ENCODE peak calls at places on chromosomes 5 and 9, in seven cellular contexts. M, F, R, D, E, Y and W are unnamed samples.

GRCh38 chr9:13816837-13817236 is 497.1 kb downstream of the NFIB start:
- DNase-seq in M (no peak), R (no peak), Y (no peak), D (no peak), E (peak; percentile 11), F (no peak), W (no peak)

GRCh38 chr5:94901071-94901979 is 282.9 kb downstream of the SLF1 start:
- DNase-seq in Y (no peak), F (no peak), R (no peak), D (no peak), M (no peak), E (peak; percentile 72), W (peak; percentile 78)

GRCh38 chr9:76729980-76730737 is 34.1 kb upstream of the PCA3 start:
- DNase-seq in F (no peak), Y (no peak), E (no peak), R (no peak), M (no peak), D (no peak), W (no peak)

GRCh38 chr9:89497181-89497963 is 541 bp downstream of the SEMA4D start:
- DNase-seq in M (peak; percentile 54), E (no peak), D (no peak), F (peak; percentile 59), R (no peak), Y (no peak), W (no peak)

GRCh38 chr5:22649076-22649475 is 204.1 kb downstream of the CDH12 start:
- DNase-seq in E (no peak), M (no peak), D (no peak), F (no peak), R (no peak), Y (no peak), W (no peak)

GRCh38 chr5:6750142-6750840 is 37.1 kb downstream of the TENT4A start:
- DNase-seq in D (no peak), E (no peak), F (no peak), Y (no peak), R (no peak), M (no peak), W (no peak)

GRCh38 chr5:113514263-113514590 is 733 bp downstream of the YTHDC2 start:
- DNase-seq in Y (no peak), M (no peak), R (no peak), D (no peak), F (no peak), E (peak; percentile 61), W (no peak)

GRCh38 chr5:168404366-168404765 is 81.9 kb upstream of the RARS1 start:
- DNase-seq in M (no peak), Y (peak; percentile 70), E (peak; percentile 86), F (no peak), D (no peak), R (no peak), W (peak; percentile 94)

GRCh38 chr9:138101444-138102234 is 224.1 kb downstream of the CACNA1B start:
- DNase-seq in R (no peak), M (peak; percentile 8), Y (no peak), D (no peak), F (no peak), E (no peak), W (no peak)

GRCh38 chr9:71921190-71921814 is 9.9 kb downstream of the C9orf85 start:
- DNase-seq in D (no peak), Y (no peak), E (no peak), M (no peak), F (no peak), R (no peak), W (no peak)
- H3K4me3 ChIP-seq in D (no peak overlapping the region), Y (no peak overlapping the region), E (no peak overlapping the region), M (no peak overlapping the region), F (no peak overlapping the region), R (no peak overlapping the region), W (no peak overlapping the region)

GRCh38 chr9:27422435-27422834 is 101.7 kb upstream of the IFNK start:
- DNase-seq in D (no peak), E (no peak), R (no peak), F (no peak), Y (no peak), M (no peak), W (no peak)
- H3K4me3 ChIP-seq in D (no peak overlapping the region), E (no peak overlapping the region), R (no peak overlapping the region), F (no peak overlapping the region), Y (no peak overlapping the region), M (no peak overlapping the region), W (no peak overlapping the region)

DNA sequence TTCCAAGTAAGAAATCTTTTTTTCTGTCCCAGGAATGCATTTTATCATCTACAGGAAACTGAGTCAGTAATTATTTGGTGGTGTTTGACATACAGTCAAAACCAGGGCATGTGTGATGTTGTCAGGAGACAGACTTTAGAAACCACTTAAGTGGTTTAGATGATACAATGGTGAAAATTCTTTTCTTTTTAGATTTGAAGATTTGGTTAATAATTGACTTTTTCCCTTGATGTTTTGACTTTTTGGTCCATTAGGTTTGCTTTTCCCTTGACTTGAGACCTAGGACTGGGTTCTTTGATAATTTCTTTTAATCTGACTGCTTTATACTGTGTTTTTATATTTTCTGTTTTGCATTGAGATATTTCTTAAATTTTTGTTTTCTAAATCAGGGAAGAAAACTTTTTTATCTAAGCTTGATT is 85.2 kb downstream of the RASGRF2 start:
- DNase-seq in Y (no peak), R (no peak), F (no peak), D (no peak), M (no peak), E (no peak), W (no peak)
- H3K4me3 ChIP-seq in Y (no peak overlapping the region), R (no peak overlapping the region), F (no peak overlapping the region), D (no peak overlapping the region), M (no peak overlapping the region), E (no peak overlapping the region), W (no peak overlapping the region)

DNA sequence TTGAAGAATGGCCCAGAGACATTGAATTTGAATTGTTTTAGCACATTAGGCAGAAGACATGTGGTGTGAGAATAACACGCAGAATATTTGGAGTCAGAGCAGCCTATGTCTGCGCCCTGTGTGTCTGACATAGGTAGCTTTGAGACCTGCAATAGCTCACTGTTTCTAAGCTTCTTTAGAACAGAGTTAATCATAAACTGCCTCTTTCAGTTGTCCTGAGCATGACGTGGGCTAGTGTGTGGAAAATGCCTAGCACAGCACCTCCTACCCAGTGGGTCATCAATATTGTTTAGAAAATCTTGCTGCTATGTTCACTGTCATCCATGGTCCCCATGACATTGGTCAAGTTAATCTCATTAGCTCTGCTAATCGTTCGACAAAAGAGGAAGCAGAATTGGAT is 357.5 kb upstream of the SGCD start:
- DNase-seq in F (no peak), D (no peak), Y (no peak), M (no peak), E (no peak), R (no peak), W (no peak)
- H3K4me3 ChIP-seq in F (no peak overlapping the region), D (no peak overlapping the region), Y (no peak overlapping the region), M (no peak overlapping the region), E (no peak overlapping the region), R (no peak overlapping the region), W (no peak overlapping the region)

GRCh38 chr5:62450259-62450658 is 37.7 kb downstream of the IPO11 start:
- DNase-seq in D (no peak), Y (no peak), F (no peak), E (no peak), M (no peak), R (no peak), W (no peak)
- H3K4me3 ChIP-seq in D (no peak overlapping the region), Y (no peak overlapping the region), F (no peak overlapping the region), E (no peak overlapping the region), M (no peak overlapping the region), R (no peak overlapping the region), W (no peak overlapping the region)

GRCh38 chr9:131238402-131239021 is 37.8 kb downstream of the FAM78A start:
- DNase-seq in D (no peak), R (peak; percentile 69), F (peak; percentile 45), Y (no peak), E (no peak), M (no peak), W (peak; percentile 75)
- H3K4me3 ChIP-seq in D (peak overlapping the region; percentile 2), R (peak overlapping the region; percentile 11), F (no peak overlapping the region), Y (no peak overlapping the region), E (peak overlapping the region; percentile 6), M (no peak overlapping the region), W (no peak overlapping the region)

GRCh38 chr9:35616681-35617459 is 1.3 kb downstream of the CD72 start:
- DNase-seq in E (peak; percentile 79), F (peak; percentile 51), D (peak; percentile 76), R (peak; percentile 78), M (peak; percentile 70), Y (no peak), W (no peak)
- H3K4me3 ChIP-seq in E (peak overlapping the region; percentile 65), F (peak overlapping the region; percentile 46), D (peak overlapping the region; percentile 53), R (peak overlapping the region; percentile 45), M (peak overlapping the region; percentile 17), Y (peak overlapping the region; percentile 48), W (peak overlapping the region; percentile 37)

GRCh38 chr9:19460258-19460657 is 51.4 kb downstream of the ACER2 start:
- DNase-seq in Y (no peak), E (no peak), F (no peak), D (no peak), M (no peak), R (no peak), W (no peak)

GRCh38 chr9:19461135-19461534 is 52.3 kb downstream of the ACER2 start:
- DNase-seq in R (no peak), E (no peak), F (no peak), D (no peak), M (no peak), Y (no peak), W (no peak)

GRCh38 chr9:19457694-19458009 is 48.8 kb downstream of the ACER2 start:
- DNase-seq in Y (no peak), R (no peak), F (no peak), D (no peak), M (no peak), E (no peak), W (no peak)

GRCh38 chr9:19451240-19452087 is 42.7 kb downstream of the ACER2 start:
- DNase-seq in M (no peak), E (no peak), F (no peak), D (no peak), R (no peak), Y (no peak), W (no peak)

DNA sequence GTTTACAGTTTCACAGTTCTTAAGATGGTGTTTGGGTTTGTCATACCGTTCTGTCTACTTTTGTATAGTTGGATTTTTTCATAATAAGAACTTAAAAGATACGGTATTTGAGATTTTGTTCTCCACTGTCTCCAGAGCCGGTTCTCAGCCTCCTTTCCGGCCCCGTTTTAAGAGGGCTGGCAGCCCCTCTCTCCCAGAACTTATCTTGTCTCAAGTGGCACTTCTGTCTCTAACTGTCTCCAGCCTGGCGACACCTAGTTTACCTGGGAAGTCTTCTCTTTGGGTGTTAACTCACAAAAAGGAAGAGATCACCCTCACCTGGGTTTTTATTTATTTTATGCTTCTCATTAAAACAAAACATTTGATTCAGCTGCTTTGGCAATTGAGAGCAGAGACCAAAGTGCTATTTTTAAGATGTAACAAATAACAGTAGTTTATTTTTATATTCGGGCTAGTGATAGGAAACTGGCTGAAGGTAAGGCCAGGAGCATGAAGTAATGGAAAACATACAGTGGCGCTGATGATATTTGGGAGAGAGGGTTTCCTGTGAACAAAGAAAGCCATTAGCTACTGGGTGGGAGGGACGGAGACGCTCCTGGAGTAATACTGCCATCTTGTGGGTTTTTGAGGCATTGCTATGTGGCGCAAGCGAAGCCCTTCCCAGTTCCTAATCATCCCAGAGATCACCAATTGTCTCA is 48.3 kb downstream of the ACER2 start:
- DNase-seq in F (peak; percentile 83), E (peak; percentile 81), M (peak; percentile 78), D (no peak), R (peak; percentile 74), Y (peak; percentile 51), W (no peak)
- H3K4me3 ChIP-seq in F (no peak overlapping the region), E (peak overlapping the region; percentile 54), M (no peak overlapping the region), D (peak overlapping the region; percentile 34), R (peak overlapping the region; percentile 38), Y (peak overlapping the region; percentile 39), W (peak overlapping the region; percentile 37)